ENCODE peak calls at places on chromosomes 13 and 19, in nine cellular contexts. X is OCI-LY7, G is esophagus squamous epithelium, R is CD14-positive monocyte, V is coronary artery, A is A549, H is astrocyte, B is foreskin fibroblast, T is lower lobe of right lung. M is an unnamed sample.

GRCh38 chr19:27822336-27822735 is 1390.6 kb downstream of the UQCRFS1 start:
- DNase-seq in B (no peak), G (no peak), V (no peak), X (no peak), R (no peak), H (peak), T (no peak), A (no peak), M (no peak)

GRCh38 chr13:108787709-108788394 is 158.4 kb downstream of the MYO16 start:
- DNase-seq in B (no peak), G (no peak), A (no peak), H (no peak), X (no peak), T (no peak), R (no peak), V (no peak), M (no peak)

GRCh38 chr13:81987677-81988357 is 1646.9 kb upstream of the SPRY2 start:
- DNase-seq in V (no peak), A (no peak), T (no peak), G (no peak), X (no peak), H (no peak), R (no peak), B (no peak), M (no peak)

GRCh38 chr13:31322025-31322424 is 122.2 kb downstream of the B3GLCT start:
- DNase-seq in G (no peak), V (no peak), A (no peak), T (no peak), R (no peak), X (peak), B (peak), H (no peak), M (no peak)

GRCh38 chr13:85798999-85799646 is at the start of gene SLITRK6:
- DNase-seq in G (no peak), B (peak), T (no peak), X (no peak), V (no peak), R (no peak), H (peak), A (peak), M (no peak)

GRCh38 chr13:30698023-30698422 is 37.3 kb upstream of the ALOX5AP start:
- DNase-seq in V (peak), G (no peak), R (no peak), X (no peak), B (no peak), A (no peak), H (peak), T (no peak), M (no peak)

GRCh38 chr13:20901668-20902437 is 693 bp downstream of the XPO4 start:
- DNase-seq in X (peak), H (peak), B (peak), T (no peak), G (no peak), A (peak), R (no peak), V (no peak), M (peak)

GRCh38 chr19:58357798-58358145 is 4.5 kb upstream of the A1BG start:
- DNase-seq in H (no peak), T (peak), X (no peak), R (no peak), A (no peak), V (no peak), G (no peak), B (no peak), M (no peak)

GRCh38 chr13:97892717-97893116 is 60.8 kb upstream of the IPO5 start:
- DNase-seq in V (no peak), R (no peak), T (no peak), B (peak), A (no peak), X (no peak), G (no peak), H (peak), M (no peak)

GRCh38 chr19:56725829-56726424 is 54.4 kb upstream of the ZNF835 start:
- DNase-seq in H (no peak), G (no peak), T (no peak), R (no peak), B (no peak), V (no peak), A (no peak), X (peak), M (no peak)

GRCh38 chr19:29389495-29389894 is 136.3 kb upstream of the VSTM2B start:
- DNase-seq in G (no peak), V (no peak), A (no peak), X (no peak), H (no peak), B (no peak), T (no peak), R (no peak), M (no peak)

GRCh38 chr19:17281391-17282304 is at the start of gene ANKLE1:
- DNase-seq in R (peak), B (no peak), X (peak), T (peak), G (no peak), V (no peak), A (no peak), H (no peak), M (peak)

GRCh38 chr13:71034018-71034417 is 833.0 kb downstream of the DACH1 start:
- DNase-seq in X (no peak), B (no peak), A (no peak), V (no peak), R (no peak), H (no peak), G (no peak), T (no peak), M (no peak)

GRCh38 chr19:3102239-3103140 is 8.3 kb downstream of the GNA11 start:
- DNase-seq in X (no peak), B (no peak), V (no peak), R (no peak), G (no peak), A (no peak), T (no peak), H (no peak), M (no peak)

GRCh38 chr13:44750618-44751017 is 174.5 kb upstream of the TSC22D1 start:
- DNase-seq in T (no peak), H (no peak), B (no peak), X (no peak), A (no peak), G (no peak), R (no peak), V (no peak), M (no peak)

GRCh38 chr13:31090921-31091624 is 70.6 kb downstream of the HSPH1 start:
- DNase-seq in H (no peak), V (peak), X (peak), T (no peak), G (no peak), R (no peak), A (no peak), B (no peak), M (no peak)

GRCh38 chr13:27638521-27638920 is 16.8 kb downstream of the POLR1D start:
- DNase-seq in T (no peak), B (no peak), G (no peak), X (no peak), A (no peak), V (no peak), R (no peak), H (peak), M (no peak)

GRCh38 chr19:49190781-49191180 is 33.2 kb downstream of the TRPM4 start:
- DNase-seq in R (no peak), H (no peak), T (peak), A (no peak), G (no peak), X (no peak), V (no peak), B (no peak), M (no peak)

GRCh38 chr19:5058456-5059190 is 89.7 kb downstream of the KDM4B start:
- DNase-seq in G (no peak), A (no peak), V (no peak), R (no peak), B (no peak), T (no peak), H (peak), X (no peak), M (no peak)

GRCh38 chr19:20472854-20473253 is 92.7 kb downstream of the ZNF737 start:
- DNase-seq in X (no peak), V (no peak), R (no peak), T (peak), A (no peak), B (no peak), H (no peak), G (no peak), M (no peak)

GRCh38 chr13:110138009-110138699 is 168.8 kb downstream of the COL4A1 start:
- DNase-seq in A (peak), V (peak), G (no peak), T (peak), B (peak), H (peak), X (peak), R (peak), M (peak)

GRCh38 chr19:13881231-13881691 is 4.3 kb downstream of the NANOS3 start:
- DNase-seq in V (no peak), B (no peak), A (no peak), G (no peak), R (no peak), H (peak), T (no peak), X (no peak), M (no peak)

GRCh38 chr13:34250151-34250550 is 432.2 kb downstream of the RFC3 start:
- DNase-seq in A (no peak), V (no peak), H (peak), G (no peak), X (no peak), R (no peak), B (no peak), T (no peak), M (no peak)

GRCh38 chr19:18014197-18014596 is 6.2 kb downstream of the ARRDC2 start:
- DNase-seq in R (no peak), G (no peak), A (no peak), X (no peak), V (peak), H (no peak), T (no peak), B (no peak), M (no peak)

GRCh38 chr19:56838930-56839664 is 1.4 kb downstream of the PEG3 start:
- DNase-seq in B (peak), H (peak), A (no peak), X (no peak), T (peak), R (peak), V (peak), G (peak), M (no peak)

GRCh38 chr19:43532571-43532961 is 422 bp upstream of the ZNF575 start:
- DNase-seq in A (peak), H (no peak), B (no peak), T (peak), G (no peak), R (no peak), V (peak), X (peak), M (peak)

GRCh38 chr19:50492303-50493052 is 15.8 kb upstream of the GARIN5A start:
- DNase-seq in V (no peak), A (no peak), X (no peak), R (no peak), H (no peak), T (peak), B (no peak), G (no peak), M (no peak)

GRCh38 chr19:3506384-3507340 is 551 bp downstream of the FZR1 start:
- DNase-seq in B (no peak), A (no peak), T (peak), X (peak), H (no peak), V (peak), G (peak), R (no peak), M (peak)

GRCh38 chr19:2485428-2485827 is 9.5 kb downstream of the GADD45B start:
- DNase-seq in X (no peak), A (no peak), H (no peak), B (no peak), R (no peak), G (no peak), V (no peak), T (no peak), M (no peak)

GRCh38 chr13:22102237-22102636 is 431.4 kb downstream of the FGF9 start:
- DNase-seq in V (no peak), B (no peak), R (no peak), G (no peak), H (no peak), X (no peak), A (no peak), T (no peak), M (no peak)

GRCh38 chr13:102131246-102131645 is 270.6 kb downstream of the FGF14 start:
- DNase-seq in T (no peak), H (no peak), X (no peak), V (no peak), B (peak), R (no peak), G (no peak), A (no peak), M (no peak)

GRCh38 chr13:102132896-102133295 is 269.0 kb downstream of the FGF14 start:
- DNase-seq in B (no peak), G (no peak), T (no peak), H (no peak), A (no peak), R (no peak), V (no peak), X (no peak), M (no peak)

GRCh38 chr13:102127153-102127552 is 274.7 kb downstream of the FGF14 start:
- DNase-seq in G (no peak), T (no peak), A (no peak), V (no peak), R (no peak), H (no peak), X (no peak), B (no peak), M (no peak)

GRCh38 chr13:102128216-102128800 is 273.5 kb downstream of the FGF14 start:
- DNase-seq in H (peak), X (no peak), B (peak), A (no peak), R (no peak), G (no peak), T (no peak), V (no peak), M (peak)
- TF ChIP-seq CTCF in H (no peak), X (no peak), B (no peak), A (no peak), R (no peak), G (no peak), T (no peak), V (no peak), M (no peak)

DNA sequence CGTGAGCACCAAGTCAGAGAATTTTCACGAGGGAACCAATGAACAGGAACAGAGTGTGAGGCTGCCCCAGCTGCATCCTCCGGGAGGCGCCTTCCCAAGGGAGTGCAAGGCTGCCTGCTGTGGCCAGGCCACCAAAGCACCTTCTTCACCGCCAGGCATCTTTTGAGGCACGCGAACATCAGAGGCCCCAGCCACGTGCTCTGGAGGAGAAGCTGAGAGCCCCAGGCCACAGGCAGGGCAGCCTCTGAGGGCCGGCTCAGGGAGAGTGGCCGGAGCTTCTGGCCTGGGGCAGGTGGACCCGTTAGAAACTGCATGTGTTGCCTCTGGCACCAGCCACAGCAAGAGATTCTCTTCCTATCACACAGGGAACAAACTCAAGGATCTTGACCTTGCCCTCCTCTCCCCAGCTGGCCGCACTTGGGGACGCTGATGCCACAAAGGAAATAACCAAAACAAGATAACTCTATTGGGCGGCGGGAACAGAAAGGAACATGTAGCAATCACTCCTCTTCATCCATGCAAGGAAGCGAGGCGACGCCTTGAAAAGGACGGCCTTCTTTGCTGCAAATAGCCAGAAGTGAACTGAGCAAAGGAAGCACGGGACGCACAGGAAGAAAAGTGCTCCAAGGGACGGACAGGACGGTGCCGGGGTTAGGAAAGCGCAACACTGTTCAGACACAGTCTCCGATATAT is 19.9 kb downstream of the GAS6 start:
- DNase-seq in B (no peak), H (no peak), T (peak), A (no peak), G (no peak), V (no peak), R (no peak), X (no peak), M (no peak)
- TF ChIP-seq CTCF in B (no peak), H (no peak), T (no peak), A (no peak), G (no peak), V (no peak), R (no peak), X (no peak), M (no peak)

DNA sequence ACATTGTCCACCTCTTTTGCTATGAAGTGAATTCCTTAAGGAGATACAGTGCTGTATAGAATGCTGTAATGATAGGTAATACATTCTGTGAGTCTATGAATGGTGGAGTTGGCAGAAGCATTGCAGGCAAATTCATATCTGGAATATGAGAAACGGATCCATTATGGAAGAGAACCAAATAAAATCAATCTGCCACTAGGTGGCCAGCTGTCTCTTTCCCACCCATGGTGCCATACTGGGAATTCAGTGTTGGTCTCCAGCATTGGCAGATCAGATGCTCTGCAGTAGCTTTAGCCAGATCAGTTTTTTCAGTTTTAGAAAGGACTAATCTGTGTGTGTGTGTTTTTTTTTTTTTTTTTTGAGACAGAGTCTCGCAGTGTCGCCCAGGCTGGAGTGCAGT is 27.6 kb downstream of the DNAJC3 start:
- DNase-seq in X (no peak), V (no peak), T (no peak), A (peak), B (no peak), H (no peak), G (no peak), R (no peak), M (no peak)
- TF ChIP-seq CTCF in X (peak), V (no peak), T (no peak), A (peak), B (peak), H (peak), G (no peak), R (peak), M (peak)

GRCh38 chr19:55132453-55133129 is 15.2 kb upstream of the PPP1R12C start:
- DNase-seq in B (no peak), H (no peak), R (no peak), A (no peak), V (no peak), T (no peak), X (peak), G (no peak), M (no peak)
- TF ChIP-seq CTCF in B (no peak), H (no peak), R (no peak), A (no peak), V (no peak), T (no peak), X (peak), G (no peak), M (peak)